ENCODE peak calls at places on chromosome 14, in seven cellular contexts. One of them, this sample, is unnamed.

GRCh38 chr14:104436741-104437701 is 142.5 kb upstream of the C14orf180 start:
- DNase-seq in cardiac muscle cell: no peak
- DNase-seq in stimulated activated CD8-positive, alpha-beta memory T cell treated with anti-CD3 and anti-CD28 coated beads, Interleukin-4, amount 100 ng/mL, for 1 hour: no peak
- DNase-seq in GM13977: no peak
- DNase-seq in hippocampal formation: no peak
- DNase-seq in HT-29: peak
- DNase-seq in smooth muscle cell of the brain vasculature: no peak
- DNase-seq in this sample: no peak

GRCh38 chr14:61003571-61003970 is 22.5 kb downstream of the SLC38A6 start:
- DNase-seq in cardiac muscle cell: peak
- DNase-seq in stimulated activated CD8-positive, alpha-beta memory T cell treated with anti-CD3 and anti-CD28 coated beads, Interleukin-4, amount 100 ng/mL, for 1 hour: no peak
- DNase-seq in GM13977: no peak
- DNase-seq in hippocampal formation: no peak
- DNase-seq in HT-29: no peak
- DNase-seq in smooth muscle cell of the brain vasculature: no peak
- DNase-seq in this sample: no peak

GRCh38 chr14:84003316-84003715 is 1526.6 kb upstream of the FLRT2 start:
- DNase-seq in cardiac muscle cell: no peak
- DNase-seq in stimulated activated CD8-positive, alpha-beta memory T cell treated with anti-CD3 and anti-CD28 coated beads, Interleukin-4, amount 100 ng/mL, for 1 hour: no peak
- DNase-seq in GM13977: no peak
- DNase-seq in hippocampal formation: no peak
- DNase-seq in HT-29: no peak
- DNase-seq in smooth muscle cell of the brain vasculature: no peak
- DNase-seq in this sample: no peak

GRCh38 chr14:70789361-70789760 is 20.0 kb downstream of the MAP3K9 start:
- DNase-seq in cardiac muscle cell: peak
- DNase-seq in stimulated activated CD8-positive, alpha-beta memory T cell treated with anti-CD3 and anti-CD28 coated beads, Interleukin-4, amount 100 ng/mL, for 1 hour: no peak
- DNase-seq in GM13977: no peak
- DNase-seq in hippocampal formation: no peak
- DNase-seq in HT-29: no peak
- DNase-seq in smooth muscle cell of the brain vasculature: no peak
- DNase-seq in this sample: no peak

GRCh38 chr14:68011629-68012028 is 192.1 kb downstream of the RAD51B start:
- DNase-seq in cardiac muscle cell: peak
- DNase-seq in stimulated activated CD8-positive, alpha-beta memory T cell treated with anti-CD3 and anti-CD28 coated beads, Interleukin-4, amount 100 ng/mL, for 1 hour: no peak
- DNase-seq in GM13977: no peak
- DNase-seq in hippocampal formation: no peak
- DNase-seq in HT-29: no peak
- DNase-seq in smooth muscle cell of the brain vasculature: peak
- DNase-seq in this sample: no peak

GRCh38 chr14:46769292-46769691 is 117.7 kb upstream of the RPL10L start:
- DNase-seq in cardiac muscle cell: no peak
- DNase-seq in stimulated activated CD8-positive, alpha-beta memory T cell treated with anti-CD3 and anti-CD28 coated beads, Interleukin-4, amount 100 ng/mL, for 1 hour: no peak
- DNase-seq in GM13977: peak
- DNase-seq in hippocampal formation: no peak
- DNase-seq in HT-29: no peak
- DNase-seq in smooth muscle cell of the brain vasculature: no peak
- DNase-seq in this sample: no peak

GRCh38 chr14:96368534-96368933 is 5.2 kb downstream of the GSKIP start:
- DNase-seq in cardiac muscle cell: no peak
- DNase-seq in stimulated activated CD8-positive, alpha-beta memory T cell treated with anti-CD3 and anti-CD28 coated beads, Interleukin-4, amount 100 ng/mL, for 1 hour: no peak
- DNase-seq in GM13977: no peak
- DNase-seq in hippocampal formation: no peak
- DNase-seq in HT-29: no peak
- DNase-seq in smooth muscle cell of the brain vasculature: no peak
- DNase-seq in this sample: no peak

GRCh38 chr14:68442828-68443460 is 349.9 kb downstream of the ZFP36L1 start:
- DNase-seq in cardiac muscle cell: peak
- DNase-seq in stimulated activated CD8-positive, alpha-beta memory T cell treated with anti-CD3 and anti-CD28 coated beads, Interleukin-4, amount 100 ng/mL, for 1 hour: no peak
- DNase-seq in GM13977: no peak
- DNase-seq in hippocampal formation: no peak
- DNase-seq in HT-29: no peak
- DNase-seq in smooth muscle cell of the brain vasculature: no peak
- DNase-seq in this sample: no peak

GRCh38 chr14:100012478-100012925 is 52.7 kb upstream of the EVL start:
- DNase-seq in cardiac muscle cell: peak
- DNase-seq in stimulated activated CD8-positive, alpha-beta memory T cell treated with anti-CD3 and anti-CD28 coated beads, Interleukin-4, amount 100 ng/mL, for 1 hour: no peak
- DNase-seq in GM13977: no peak
- DNase-seq in hippocampal formation: no peak
- DNase-seq in HT-29: no peak
- DNase-seq in smooth muscle cell of the brain vasculature: no peak
- DNase-seq in this sample: no peak

GRCh38 chr14:68580676-68581075 is 212.2 kb downstream of the ZFP36L1 start:
- DNase-seq in cardiac muscle cell: no peak
- DNase-seq in stimulated activated CD8-positive, alpha-beta memory T cell treated with anti-CD3 and anti-CD28 coated beads, Interleukin-4, amount 100 ng/mL, for 1 hour: no peak
- DNase-seq in GM13977: no peak
- DNase-seq in hippocampal formation: no peak
- DNase-seq in HT-29: no peak
- DNase-seq in smooth muscle cell of the brain vasculature: no peak
- DNase-seq in this sample: no peak

GRCh38 chr14:93110856-93111419 is 4.8 kb downstream of the ITPK1 start:
- DNase-seq in cardiac muscle cell: no peak
- DNase-seq in stimulated activated CD8-positive, alpha-beta memory T cell treated with anti-CD3 and anti-CD28 coated beads, Interleukin-4, amount 100 ng/mL, for 1 hour: no peak
- DNase-seq in GM13977: no peak
- DNase-seq in hippocampal formation: no peak
- DNase-seq in HT-29: no peak
- DNase-seq in smooth muscle cell of the brain vasculature: no peak
- DNase-seq in this sample: no peak

GRCh38 chr14:105149146-105149781 is 19.3 kb downstream of the JAG2 start:
- DNase-seq in cardiac muscle cell: no peak
- DNase-seq in stimulated activated CD8-positive, alpha-beta memory T cell treated with anti-CD3 and anti-CD28 coated beads, Interleukin-4, amount 100 ng/mL, for 1 hour: no peak
- DNase-seq in GM13977: no peak
- DNase-seq in hippocampal formation: no peak
- DNase-seq in HT-29: no peak
- DNase-seq in smooth muscle cell of the brain vasculature: no peak
- DNase-seq in this sample: no peak